ENCODE peak calls at places on chromosomes 3 and 15, in seven cellular contexts. One of them, this sample, is unnamed.

GRCh38 chr3:65177879-65178484 is 490.2 kb upstream of the ADAMTS9 start:
- DNase-seq in MM.1S: no peak
- DNase-seq in OCI-LY7: no peak
- DNase-seq in hepatocyte: no peak
- DNase-seq in PC-3: no peak
- DNase-seq in GM23248: peak; percentile 60
- DNase-seq in GM23338: no peak
- DNase-seq in this sample: no peak

GRCh38 chr15:80228959-80229610 is 22.9 kb downstream of the CTXND1 start:
- DNase-seq in MM.1S: no peak
- DNase-seq in hepatocyte: peak; percentile 55
- DNase-seq in GM23248: peak; percentile 45
- DNase-seq in GM23338: no peak
- DNase-seq in PC-3: peak; percentile 39
- DNase-seq in OCI-LY7: no peak
- DNase-seq in this sample: no peak

GRCh38 chr3:10936686-10937085 is 55.9 kb upstream of the SLC6A1 start:
- DNase-seq in OCI-LY7: no peak
- DNase-seq in PC-3: no peak
- DNase-seq in GM23248: no peak
- DNase-seq in hepatocyte: no peak
- DNase-seq in MM.1S: no peak
- DNase-seq in GM23338: no peak
- DNase-seq in this sample: no peak

GRCh38 chr3:38362825-38363224 is 16.2 kb downstream of the XYLB start:
- DNase-seq in hepatocyte: no peak
- DNase-seq in GM23338: no peak
- DNase-seq in GM23248: no peak
- DNase-seq in PC-3: no peak
- DNase-seq in OCI-LY7: no peak
- DNase-seq in MM.1S: no peak
- DNase-seq in this sample: no peak

GRCh38 chr3:170274641-170275040 is 52.4 kb downstream of the PRKCI start:
- DNase-seq in PC-3: no peak
- DNase-seq in GM23338: no peak
- DNase-seq in MM.1S: no peak
- DNase-seq in OCI-LY7: no peak
- DNase-seq in hepatocyte: no peak
- DNase-seq in GM23248: no peak
- DNase-seq in this sample: no peak

GRCh38 chr15:78360958-78361714 is 21.0 kb downstream of the CRABP1 start:
- DNase-seq in hepatocyte: no peak
- DNase-seq in GM23338: peak; percentile 40
- DNase-seq in MM.1S: no peak
- DNase-seq in PC-3: no peak
- DNase-seq in OCI-LY7: no peak
- DNase-seq in GM23248: no peak
- DNase-seq in this sample: no peak

GRCh38 chr3:150077581-150078247 is 107.0 kb upstream of the PFN2 start:
- DNase-seq in MM.1S: no peak
- DNase-seq in PC-3: peak; percentile 78
- DNase-seq in OCI-LY7: no peak
- DNase-seq in GM23248: peak; percentile 52
- DNase-seq in hepatocyte: no peak
- DNase-seq in GM23338: no peak
- DNase-seq in this sample: no peak

GRCh38 chr3:139585820-139586219 is 46.3 kb upstream of the RBP1 start:
- DNase-seq in PC-3: no peak
- DNase-seq in hepatocyte: no peak
- DNase-seq in MM.1S: peak; percentile 8
- DNase-seq in OCI-LY7: no peak
- DNase-seq in GM23248: no peak
- DNase-seq in GM23338: no peak
- DNase-seq in this sample: no peak

GRCh38 chr3:53772562-53773329 is 73.5 kb downstream of the CHDH start:
- DNase-seq in MM.1S: no peak
- DNase-seq in hepatocyte: no peak
- DNase-seq in PC-3: no peak
- DNase-seq in OCI-LY7: no peak
- DNase-seq in GM23338: no peak
- DNase-seq in GM23248: peak; percentile 55
- DNase-seq in this sample: no peak

GRCh38 chr3:168736202-168736601 is 640.5 kb upstream of the GOLIM4 start:
- DNase-seq in GM23248: no peak
- DNase-seq in MM.1S: no peak
- DNase-seq in OCI-LY7: no peak
- DNase-seq in hepatocyte: no peak
- DNase-seq in PC-3: no peak
- DNase-seq in GM23338: no peak
- DNase-seq in this sample: no peak

GRCh38 chr3:52120576-52121458 is 33.4 kb downstream of the POC1A start:
- DNase-seq in hepatocyte: peak; percentile 56
- DNase-seq in PC-3: no peak
- DNase-seq in GM23248: peak; percentile 42
- DNase-seq in MM.1S: no peak
- DNase-seq in OCI-LY7: no peak
- DNase-seq in GM23338: no peak
- DNase-seq in this sample: no peak

GRCh38 chr3:138945646-138946553 is 1.0 kb downstream of the FOXL2 start:
- DNase-seq in hepatocyte: peak; percentile 30
- DNase-seq in GM23338: peak; percentile 68
- DNase-seq in GM23248: peak; percentile 80
- DNase-seq in OCI-LY7: no peak
- DNase-seq in MM.1S: no peak
- DNase-seq in PC-3: no peak
- DNase-seq in this sample: peak; percentile 66

GRCh38 chr3:161694682-161695586 is 198.3 kb downstream of the OTOL1 start:
- DNase-seq in hepatocyte: no peak
- DNase-seq in OCI-LY7: no peak
- DNase-seq in MM.1S: no peak
- DNase-seq in GM23338: no peak
- DNase-seq in GM23248: no peak
- DNase-seq in PC-3: no peak
- DNase-seq in this sample: no peak

GRCh38 chr3:127394984-127395662 is 107.3 kb upstream of the PRR20G start:
- DNase-seq in OCI-LY7: no peak
- DNase-seq in GM23248: no peak
- DNase-seq in GM23338: no peak
- DNase-seq in MM.1S: no peak
- DNase-seq in PC-3: no peak
- DNase-seq in hepatocyte: no peak
- DNase-seq in this sample: peak; percentile 44

GRCh38 chr15:99057020-99057419 is 47.9 kb upstream of the SYNM start:
- DNase-seq in hepatocyte: no peak
- DNase-seq in GM23248: no peak
- DNase-seq in MM.1S: no peak
- DNase-seq in OCI-LY7: no peak
- DNase-seq in PC-3: no peak
- DNase-seq in GM23338: peak; percentile 43
- DNase-seq in this sample: peak; percentile 31

GRCh38 chr15:40273428-40273827 is 9.4 kb downstream of the ANKRD63 start:
- DNase-seq in hepatocyte: no peak
- DNase-seq in MM.1S: no peak
- DNase-seq in OCI-LY7: no peak
- DNase-seq in GM23338: no peak
- DNase-seq in PC-3: no peak
- DNase-seq in GM23248: no peak
- DNase-seq in this sample: no peak

GRCh38 chr15:20294651-20295237 is 246.9 kb downstream of the GOLGA6L6 start:
- DNase-seq in PC-3: no peak
- DNase-seq in hepatocyte: peak; percentile 46
- DNase-seq in GM23248: no peak
- DNase-seq in OCI-LY7: no peak
- DNase-seq in GM23338: no peak
- DNase-seq in MM.1S: no peak
- DNase-seq in this sample: no peak

GRCh38 chr3:183766745-183767606 is 58.4 kb downstream of the MAP6D1 start:
- DNase-seq in MM.1S: peak; percentile 81
- DNase-seq in hepatocyte: peak; percentile 86
- DNase-seq in GM23248: peak; percentile 85
- DNase-seq in GM23338: peak; percentile 88
- DNase-seq in OCI-LY7: peak; percentile 82
- DNase-seq in PC-3: peak; percentile 86
- DNase-seq in this sample: peak; percentile 82
- TF ChIP-seq EZH2phosphoT487 in MM.1S: no peak
- TF ChIP-seq EZH2phosphoT487 in hepatocyte: no peak
- TF ChIP-seq EZH2phosphoT487 in GM23248: no peak
- TF ChIP-seq EZH2phosphoT487 in GM23338: no peak
- TF ChIP-seq EZH2phosphoT487 in OCI-LY7: no peak
- TF ChIP-seq EZH2phosphoT487 in PC-3: no peak
- TF ChIP-seq EZH2phosphoT487 in this sample: no peak

DNA sequence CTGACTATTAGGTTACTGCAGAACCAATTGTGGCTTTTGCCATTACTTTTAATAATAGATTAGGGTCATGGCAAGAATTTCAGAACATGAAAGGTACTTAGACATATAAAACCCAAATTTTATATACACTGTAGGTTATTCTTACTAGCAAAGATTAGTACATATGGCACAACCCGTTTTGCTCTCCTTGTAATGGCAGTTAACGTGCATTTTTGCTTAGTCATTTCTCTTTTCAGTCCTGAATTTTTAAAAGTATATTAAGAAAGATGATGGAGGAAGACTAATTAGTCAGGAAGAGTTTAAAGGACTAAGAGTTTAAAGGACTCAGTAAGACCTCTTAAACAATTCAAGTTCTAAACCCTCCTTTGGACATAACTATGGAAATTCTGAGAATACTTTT is 114.0 kb downstream of the PEAK1 start:
- DNase-seq in GM23248: no peak
- DNase-seq in GM23338: no peak
- DNase-seq in PC-3: no peak
- DNase-seq in hepatocyte: no peak
- DNase-seq in MM.1S: no peak
- DNase-seq in OCI-LY7: no peak
- DNase-seq in this sample: no peak
- TF ChIP-seq EZH2phosphoT487 in GM23248: no peak
- TF ChIP-seq EZH2phosphoT487 in GM23338: no peak
- TF ChIP-seq EZH2phosphoT487 in PC-3: no peak
- TF ChIP-seq EZH2phosphoT487 in hepatocyte: no peak
- TF ChIP-seq EZH2phosphoT487 in MM.1S: no peak
- TF ChIP-seq EZH2phosphoT487 in OCI-LY7: no peak
- TF ChIP-seq EZH2phosphoT487 in this sample: no peak

GRCh38 chr3:71726106-71726505 is 904 bp upstream of the EIF4E3 start:
- DNase-seq in MM.1S: no peak
- DNase-seq in PC-3: no peak
- DNase-seq in hepatocyte: no peak
- DNase-seq in OCI-LY7: no peak
- DNase-seq in GM23338: no peak
- DNase-seq in GM23248: no peak
- DNase-seq in this sample: no peak

GRCh38 chr3:71732637-71733036 is 7.4 kb upstream of the EIF4E3 start:
- DNase-seq in PC-3: no peak
- DNase-seq in GM23248: no peak
- DNase-seq in OCI-LY7: no peak
- DNase-seq in hepatocyte: no peak
- DNase-seq in MM.1S: no peak
- DNase-seq in GM23338: no peak
- DNase-seq in this sample: no peak

GRCh38 chr3:71724584-71725278 is 471 bp downstream of the EIF4E3 start:
- DNase-seq in GM23248: peak; percentile 60
- DNase-seq in PC-3: peak; percentile 23
- DNase-seq in GM23338: peak; percentile 60
- DNase-seq in OCI-LY7: no peak
- DNase-seq in hepatocyte: peak; percentile 65
- DNase-seq in MM.1S: peak; percentile 26
- DNase-seq in this sample: peak; percentile 63

GRCh38 chr3:71725279-71725991 is at the start of gene EIF4E3:
- DNase-seq in hepatocyte: peak; percentile 75
- DNase-seq in GM23248: peak; percentile 79
- DNase-seq in PC-3: peak; percentile 35
- DNase-seq in MM.1S: peak; percentile 58
- DNase-seq in OCI-LY7: no peak
- DNase-seq in GM23338: peak; percentile 65
- DNase-seq in this sample: peak; percentile 81

DNA sequence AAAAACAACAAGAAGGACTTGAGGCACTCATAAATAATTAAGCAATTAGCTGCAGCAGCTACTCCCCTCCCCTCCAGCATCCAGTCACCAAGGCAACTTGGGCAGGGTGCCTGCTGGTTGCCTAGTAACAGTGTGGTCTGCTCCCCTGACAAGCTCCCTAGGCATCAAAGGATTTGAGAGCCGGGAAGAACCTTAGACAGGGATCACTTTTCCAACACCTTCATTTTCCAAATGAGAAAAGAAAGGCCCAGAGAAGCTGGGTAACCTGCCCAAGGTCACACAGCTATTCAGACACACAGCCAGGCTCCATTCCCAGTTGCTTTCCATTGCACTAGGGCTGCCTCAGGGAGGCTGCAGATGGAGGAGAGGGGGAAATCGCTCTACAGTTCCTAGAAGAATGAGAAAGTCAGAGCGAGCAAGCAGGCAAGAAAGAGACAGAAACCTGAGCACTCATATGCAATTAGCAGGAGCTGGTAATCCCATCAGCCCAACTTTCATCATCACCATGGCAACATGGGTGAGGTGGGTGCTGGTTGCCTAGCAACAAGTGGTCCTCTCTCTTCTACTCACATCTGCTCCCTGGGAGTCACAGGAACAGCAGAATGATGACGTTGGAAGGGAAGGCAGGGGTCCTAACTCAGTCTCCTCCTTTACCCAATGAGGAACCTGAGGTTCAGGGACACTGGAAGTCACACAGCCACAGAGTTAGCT is 3.6 kb upstream of the EIF4E3 start:
- DNase-seq in hepatocyte: no peak
- DNase-seq in MM.1S: no peak
- DNase-seq in GM23248: peak; percentile 34
- DNase-seq in PC-3: no peak
- DNase-seq in GM23338: peak; percentile 96
- DNase-seq in OCI-LY7: peak; percentile 5
- DNase-seq in this sample: peak; percentile 92
- TF ChIP-seq EZH2phosphoT487 in hepatocyte: no peak
- TF ChIP-seq EZH2phosphoT487 in MM.1S: no peak
- TF ChIP-seq EZH2phosphoT487 in GM23248: no peak
- TF ChIP-seq EZH2phosphoT487 in PC-3: no peak
- TF ChIP-seq EZH2phosphoT487 in GM23338: no peak
- TF ChIP-seq EZH2phosphoT487 in OCI-LY7: no peak
- TF ChIP-seq EZH2phosphoT487 in this sample: no peak

DNA sequence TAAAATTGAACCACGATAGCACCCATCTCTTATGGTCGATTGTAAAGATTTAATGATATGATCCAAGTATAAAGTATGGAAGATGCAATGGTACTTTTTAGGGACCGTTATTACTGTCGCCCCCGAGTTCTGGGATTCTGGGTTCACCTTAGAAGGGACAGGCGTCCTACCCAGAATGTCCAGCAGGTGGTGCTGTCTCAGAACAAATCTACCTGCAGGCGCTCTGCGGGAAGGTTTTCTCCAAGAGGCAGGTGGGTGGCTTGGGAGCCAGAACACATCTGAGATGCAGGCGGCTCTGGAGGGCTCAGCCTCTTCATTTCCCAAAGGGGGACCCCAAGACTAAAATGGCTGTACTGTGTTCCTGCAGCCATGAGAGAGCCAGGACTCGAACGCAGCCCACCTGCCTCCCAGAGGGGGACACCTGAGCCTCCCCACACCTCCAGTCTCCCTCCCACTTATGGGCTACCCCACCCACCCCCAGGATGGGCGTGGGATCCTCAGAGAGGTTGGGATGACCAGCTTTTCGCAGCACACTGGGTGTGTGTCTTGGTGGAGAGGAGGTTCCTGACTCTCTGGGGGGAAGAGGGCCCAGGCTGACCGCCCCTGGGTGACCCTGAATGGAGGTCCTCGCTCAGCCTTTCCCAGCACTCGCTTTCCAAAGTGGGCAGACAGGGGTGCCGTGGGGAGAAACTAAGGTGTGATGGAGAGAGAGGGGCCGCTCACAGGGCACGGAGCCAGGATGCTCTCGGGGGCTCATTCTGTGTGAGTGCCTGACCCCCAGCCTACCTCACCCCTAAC is 28.1 kb upstream of the CORO2B start:
- DNase-seq in PC-3: peak; percentile 75
- DNase-seq in GM23338: peak; percentile 94
- DNase-seq in hepatocyte: peak; percentile 88
- DNase-seq in GM23248: peak; percentile 59
- DNase-seq in OCI-LY7: peak; percentile 79
- DNase-seq in MM.1S: peak; percentile 59
- DNase-seq in this sample: peak; percentile 86
- TF ChIP-seq EZH2phosphoT487 in PC-3: no peak
- TF ChIP-seq EZH2phosphoT487 in GM23338: no peak
- TF ChIP-seq EZH2phosphoT487 in hepatocyte: no peak
- TF ChIP-seq EZH2phosphoT487 in GM23248: no peak
- TF ChIP-seq EZH2phosphoT487 in OCI-LY7: no peak
- TF ChIP-seq EZH2phosphoT487 in MM.1S: no peak
- TF ChIP-seq EZH2phosphoT487 in this sample: no peak